ENCODE peak calls at places on chromosome 12, in nine cellular contexts. S is LoVo, R is T-cell, G is mucosa of descending colon, Y is pancreas, Q is caudate nucleus, L is anterior cingulate cortex, F is ELF-1, W is AG20443. H is an unnamed sample.

GRCh38 chr12:55966408-55967281 is at the start of gene CDK2:
- DNase-seq in S (peak), R (peak), G (peak), Y (peak), Q (peak), L (peak), F (peak), W (peak), H (peak)

GRCh38 chr12:2794261-2794735 is 472 bp upstream of the FKBP4 start:
- DNase-seq in S (no peak), R (no peak), G (no peak), Y (no peak), Q (peak), L (no peak), F (no peak), W (no peak), H (no peak)

GRCh38 chr12:51923506-51924365 is 16.4 kb downstream of the ACVRL1 start:
- DNase-seq in S (peak), R (no peak), G (peak), Y (no peak), Q (no peak), L (no peak), F (peak), W (peak), H (peak)

GRCh38 chr12:52552055-52552454 is 890 bp downstream of the KRT71 start:
- DNase-seq in S (no peak), R (no peak), G (no peak), Y (no peak), Q (peak), L (peak), F (no peak), W (no peak), H (no peak)

GRCh38 chr12:111034911-111035577 is 114.7 kb upstream of the MYL2 start:
- DNase-seq in S (no peak), R (no peak), G (no peak), Y (no peak), Q (no peak), L (no peak), F (peak), W (no peak), H (peak)

GRCh38 chr12:120314220-120314619 is 12.1 kb downstream of the SIRT4 start:
- DNase-seq in S (no peak), R (no peak), G (no peak), Y (no peak), Q (no peak), L (no peak), F (peak), W (no peak), H (peak)

GRCh38 chr12:32695787-32696186 is 16.7 kb downstream of the DNM1L start:
- DNase-seq in S (no peak), R (no peak), G (no peak), Y (no peak), Q (no peak), L (no peak), F (no peak), W (no peak), H (no peak)

GRCh38 chr12:91804533-91804932 is 341.1 kb downstream of the BTG1 start:
- DNase-seq in S (peak), R (no peak), G (no peak), Y (no peak), Q (no peak), L (no peak), F (peak), W (no peak), H (peak)

GRCh38 chr12:84920331-84920730 is 7.7 kb upstream of the SLC6A15 start:
- DNase-seq in S (no peak), R (no peak), G (no peak), Y (no peak), Q (no peak), L (no peak), F (no peak), W (no peak), H (no peak)

GRCh38 chr12:67088401-67089118 is 180.6 kb upstream of the CAND1 start:
- DNase-seq in S (no peak), R (no peak), G (no peak), Y (no peak), Q (no peak), L (no peak), F (no peak), W (no peak), H (no peak)

GRCh38 chr12:111367661-111368221 is 1.2 kb downstream of the PHETA1 start:
- DNase-seq in S (peak), R (no peak), G (peak), Y (peak), Q (no peak), L (no peak), F (peak), W (no peak), H (no peak)

GRCh38 chr12:110649341-110649847 is 35.5 kb downstream of the TCTN1 start:
- DNase-seq in S (no peak), R (no peak), G (no peak), Y (no peak), Q (peak), L (peak), F (peak), W (no peak), H (no peak)

GRCh38 chr12:94460594-94460959 is 910 bp upstream of the CEP83 start:
- DNase-seq in S (no peak), R (no peak), G (no peak), Y (no peak), Q (no peak), L (no peak), F (no peak), W (no peak), H (no peak)

GRCh38 chr12:92827836-92828431 is 101.2 kb downstream of the EEA1 start:
- DNase-seq in S (peak), R (peak), G (no peak), Y (no peak), Q (no peak), L (no peak), F (peak), W (peak), H (no peak)

GRCh38 chr12:117151195-117152031 is 38.9 kb downstream of the FBXO21 start:
- DNase-seq in S (no peak), R (no peak), G (no peak), Y (peak), Q (peak), L (peak), F (peak), W (peak), H (peak)

GRCh38 chr12:57521475-57522018 is 1.1 kb upstream of the MBD6 start:
- DNase-seq in S (no peak), R (no peak), G (peak), Y (no peak), Q (peak), L (no peak), F (peak), W (no peak), H (peak)

GRCh38 chr12:115132145-115132544 is 448.2 kb upstream of the TBX3 start:
- DNase-seq in S (no peak), R (no peak), G (no peak), Y (no peak), Q (no peak), L (no peak), F (peak), W (peak), H (no peak)

GRCh38 chr12:14362347-14362746 is 3.1 kb upstream of the ATF7IP start:
- DNase-seq in S (no peak), R (no peak), G (no peak), Y (no peak), Q (no peak), L (no peak), F (no peak), W (no peak), H (no peak)

GRCh38 chr12:94055528-94055927 is 92.8 kb upstream of the PLXNC1 start:
- DNase-seq in S (no peak), R (no peak), G (no peak), Y (no peak), Q (no peak), L (no peak), F (no peak), W (no peak), H (no peak)

GRCh38 chr12:71592841-71593240 is 70.8 kb downstream of the ZFC3H1 start:
- DNase-seq in S (no peak), R (no peak), G (no peak), Y (no peak), Q (no peak), L (no peak), F (no peak), W (no peak), H (no peak)

GRCh38 chr12:26239508-26240328 is 44.3 kb downstream of the SSPN start:
- DNase-seq in S (peak), R (no peak), G (peak), Y (peak), Q (peak), L (peak), F (no peak), W (peak), H (no peak)

GRCh38 chr12:122054842-122055544 is 23.6 kb upstream of the MLXIP start:
- DNase-seq in S (no peak), R (no peak), G (no peak), Y (no peak), Q (no peak), L (no peak), F (no peak), W (no peak), H (no peak)